ENCODE peak calls at places on chromosomes 2 and 18, in ten cellular contexts. One of them, this sample, is unnamed.
A peak's percentile ranks its signal among the peaks of the same experiment; 100 is the strongest.

GRCh38 chr18:1392865-1393734 is 488.4 kb downstream of the ADCYAP1 start:
- DNase-seq in GM23338: no peak
- DNase-seq in HCT116: no peak
- DNase-seq in fibroblast of lung: no peak
- DNase-seq in GM23248: no peak
- DNase-seq in PC-3: peak; percentile 80
- DNase-seq in K562: no peak
- DNase-seq in HepG2: peak; percentile 7
- DNase-seq in H1: no peak
- DNase-seq in mammary epithelial cell: no peak
- DNase-seq in this sample: no peak

GRCh38 chr2:105977212-105977611 is 216.9 kb downstream of the UXS1 start:
- DNase-seq in GM23338: no peak
- DNase-seq in HCT116: peak; percentile 77
- DNase-seq in fibroblast of lung: peak; percentile 67
- DNase-seq in GM23248: peak; percentile 63
- DNase-seq in PC-3: peak; percentile 92
- DNase-seq in K562: peak; percentile 6
- DNase-seq in HepG2: peak; percentile 33
- DNase-seq in H1: no peak
- DNase-seq in mammary epithelial cell: peak; percentile 90
- DNase-seq in this sample: peak; percentile 87

GRCh38 chr2:232203936-232204335 is 174.6 kb upstream of the ALPP start:
- DNase-seq in GM23338: no peak
- DNase-seq in HCT116: no peak
- DNase-seq in fibroblast of lung: no peak
- DNase-seq in GM23248: peak; percentile 14
- DNase-seq in PC-3: no peak
- DNase-seq in K562: no peak
- DNase-seq in HepG2: no peak
- DNase-seq in H1: no peak
- DNase-seq in mammary epithelial cell: peak; percentile 5
- DNase-seq in this sample: no peak

GRCh38 chr2:74333175-74333574 is 10.0 kb downstream of the SLC4A5 start:
- DNase-seq in GM23338: peak; percentile 77
- DNase-seq in HCT116: peak; percentile 19
- DNase-seq in fibroblast of lung: peak; percentile 36
- DNase-seq in GM23248: peak; percentile 67
- DNase-seq in PC-3: peak; percentile 46
- DNase-seq in K562: peak; percentile 63
- DNase-seq in HepG2: peak; percentile 63
- DNase-seq in H1: no peak
- DNase-seq in mammary epithelial cell: peak; percentile 38
- DNase-seq in this sample: no peak

GRCh38 chr2:237629739-237630138 is 2.4 kb downstream of the LRRFIP1 start:
- DNase-seq in GM23338: no peak
- DNase-seq in HCT116: no peak
- DNase-seq in fibroblast of lung: no peak
- DNase-seq in GM23248: peak; percentile 90
- DNase-seq in PC-3: peak; percentile 52
- DNase-seq in K562: no peak
- DNase-seq in HepG2: no peak
- DNase-seq in H1: no peak
- DNase-seq in mammary epithelial cell: peak; percentile 47
- DNase-seq in this sample: no peak

GRCh38 chr2:212052412-212053159 is 486.0 kb downstream of the ERBB4 start:
- DNase-seq in GM23338: no peak
- DNase-seq in HCT116: no peak
- DNase-seq in fibroblast of lung: peak; percentile 87
- DNase-seq in GM23248: no peak
- DNase-seq in PC-3: peak; percentile 43
- DNase-seq in K562: no peak
- DNase-seq in HepG2: no peak
- DNase-seq in H1: no peak
- DNase-seq in mammary epithelial cell: peak; percentile 45
- DNase-seq in this sample: no peak

GRCh38 chr18:13416208-13416607 is 197.6 kb downstream of the LDLRAD4 start:
- DNase-seq in GM23338: no peak
- DNase-seq in HCT116: no peak
- DNase-seq in fibroblast of lung: no peak
- DNase-seq in GM23248: no peak
- DNase-seq in PC-3: no peak
- DNase-seq in K562: no peak
- DNase-seq in HepG2: no peak
- DNase-seq in H1: no peak
- DNase-seq in mammary epithelial cell: no peak
- DNase-seq in this sample: no peak

GRCh38 chr2:154898269-154898668 is 199.8 kb downstream of the KCNJ3 start:
- DNase-seq in GM23338: no peak
- DNase-seq in HCT116: no peak
- DNase-seq in fibroblast of lung: no peak
- DNase-seq in GM23248: no peak
- DNase-seq in PC-3: no peak
- DNase-seq in K562: no peak
- DNase-seq in HepG2: no peak
- DNase-seq in H1: no peak
- DNase-seq in mammary epithelial cell: no peak
- DNase-seq in this sample: no peak

GRCh38 chr2:65845442-65846182 is 413.2 kb upstream of the SPRED2 start:
- DNase-seq in GM23338: no peak
- DNase-seq in HCT116: no peak
- DNase-seq in fibroblast of lung: no peak
- DNase-seq in GM23248: no peak
- DNase-seq in PC-3: no peak
- DNase-seq in K562: peak; percentile 23
- DNase-seq in HepG2: no peak
- DNase-seq in H1: no peak
- DNase-seq in mammary epithelial cell: no peak
- DNase-seq in this sample: no peak

GRCh38 chr18:79629606-79630005 is 50.0 kb upstream of the CTDP1 start:
- DNase-seq in GM23338: no peak
- DNase-seq in HCT116: no peak
- DNase-seq in fibroblast of lung: no peak
- DNase-seq in GM23248: no peak
- DNase-seq in PC-3: no peak
- DNase-seq in K562: no peak
- DNase-seq in HepG2: no peak
- DNase-seq in H1: no peak
- DNase-seq in mammary epithelial cell: no peak
- DNase-seq in this sample: no peak

GRCh38 chr2:115094441-115094840 is 652.0 kb downstream of the DPP10 start:
- DNase-seq in GM23338: no peak
- DNase-seq in HCT116: no peak
- DNase-seq in fibroblast of lung: no peak
- DNase-seq in GM23248: no peak
- DNase-seq in PC-3: no peak
- DNase-seq in K562: no peak
- DNase-seq in HepG2: no peak
- DNase-seq in H1: no peak
- DNase-seq in mammary epithelial cell: no peak
- DNase-seq in this sample: no peak

DNA sequence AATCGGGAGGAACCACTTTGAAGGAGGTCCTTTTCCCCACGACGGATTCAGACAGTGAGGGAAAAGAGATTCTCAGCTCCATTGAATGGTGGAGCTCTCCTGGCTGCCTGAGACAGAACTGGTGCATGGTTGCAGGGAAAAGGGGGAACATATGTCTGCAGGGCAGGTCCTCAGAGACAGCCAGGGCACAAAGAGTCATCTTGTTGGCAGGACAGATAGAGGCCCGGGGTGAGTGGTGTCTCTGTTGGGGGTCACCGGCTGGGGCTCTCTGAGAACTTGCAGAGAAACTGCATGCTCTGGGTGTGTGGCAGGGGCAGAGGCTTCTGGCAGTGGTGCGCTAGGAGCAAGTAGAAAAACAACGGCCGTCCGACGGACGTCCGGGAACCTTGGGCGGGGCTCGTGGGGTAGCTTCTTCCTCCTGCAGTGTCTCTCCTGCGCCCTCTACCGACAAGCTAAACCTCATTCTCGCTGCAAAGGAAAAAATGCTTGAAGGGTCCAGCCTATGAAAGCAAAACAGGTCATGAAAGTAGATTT is 94.3 kb downstream of the CDCA7 start:
- DNase-seq in GM23338: peak; percentile 98
- DNase-seq in HCT116: peak; percentile 85
- DNase-seq in fibroblast of lung: peak; percentile 85
- DNase-seq in GM23248: peak; percentile 91
- DNase-seq in PC-3: peak; percentile 95
- DNase-seq in K562: peak; percentile 91
- DNase-seq in HepG2: peak; percentile 87
- DNase-seq in H1: peak; percentile 73
- DNase-seq in mammary epithelial cell: peak; percentile 74
- DNase-seq in this sample: peak; percentile 87
- H2AFZ ChIP-seq in GM23338: peak overlapping the region; percentile 83
- H2AFZ ChIP-seq in HCT116: peak overlapping the region; percentile 98
- H2AFZ ChIP-seq in fibroblast of lung: peak overlapping the region; percentile 81
- H2AFZ ChIP-seq in GM23248: peak overlapping the region; percentile 93
- H2AFZ ChIP-seq in PC-3: peak overlapping the region; percentile 93
- H2AFZ ChIP-seq in K562: peak overlapping the region; percentile 95
- H2AFZ ChIP-seq in HepG2: peak overlapping the region; percentile 95
- H2AFZ ChIP-seq in H1: peak overlapping the region; percentile 98
- H2AFZ ChIP-seq in mammary epithelial cell: peak overlapping the region; percentile 96
- H2AFZ ChIP-seq in this sample: peak overlapping the region; percentile 84

DNA sequence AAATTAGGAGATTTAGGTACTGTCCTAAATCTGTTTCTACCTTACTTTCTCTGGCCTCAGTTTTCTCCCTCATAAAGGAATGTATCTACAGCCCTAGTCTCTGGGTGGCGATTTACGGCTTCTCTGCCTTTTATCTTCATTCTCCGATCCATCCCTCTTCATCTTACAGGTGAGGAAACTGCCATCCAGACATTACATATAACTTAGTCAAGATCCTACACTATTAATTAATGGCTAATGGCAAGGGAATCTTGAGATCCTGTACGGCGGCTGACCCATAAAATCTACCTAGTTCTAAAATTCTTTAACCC is 386 bp upstream of the YIPF4 start:
- DNase-seq in GM23338: no peak
- DNase-seq in HCT116: no peak
- DNase-seq in fibroblast of lung: no peak
- DNase-seq in GM23248: no peak
- DNase-seq in PC-3: no peak
- DNase-seq in K562: no peak
- DNase-seq in HepG2: no peak
- DNase-seq in H1: no peak
- DNase-seq in mammary epithelial cell: no peak
- DNase-seq in this sample: no peak
- TF ChIP-seq EZH2 in GM23338: no peak
- TF ChIP-seq EZH2 in HCT116: no peak
- TF ChIP-seq EZH2 in fibroblast of lung: no peak
- TF ChIP-seq EZH2 in GM23248: no peak
- TF ChIP-seq EZH2 in PC-3: no peak
- TF ChIP-seq EZH2 in K562: no peak
- TF ChIP-seq EZH2 in HepG2: no peak
- TF ChIP-seq EZH2 in H1: no peak
- TF ChIP-seq EZH2 in mammary epithelial cell: no peak
- TF ChIP-seq EZH2 in this sample: no peak

GRCh38 chr2:233267516-233268245 is 16.2 kb downstream of the ATG16L1 start:
- DNase-seq in GM23338: no peak
- DNase-seq in HCT116: no peak
- DNase-seq in fibroblast of lung: no peak
- DNase-seq in GM23248: no peak
- DNase-seq in PC-3: no peak
- DNase-seq in K562: no peak
- DNase-seq in HepG2: no peak
- DNase-seq in H1: no peak
- DNase-seq in mammary epithelial cell: no peak
- DNase-seq in this sample: no peak
- H3K27ac ChIP-seq in GM23338: no peak overlapping the region
- H3K27ac ChIP-seq in HCT116: no peak overlapping the region
- H3K27ac ChIP-seq in fibroblast of lung: no peak overlapping the region
- H3K27ac ChIP-seq in GM23248: no peak overlapping the region
- H3K27ac ChIP-seq in PC-3: no peak overlapping the region
- H3K27ac ChIP-seq in K562: no peak overlapping the region
- H3K27ac ChIP-seq in HepG2: no peak overlapping the region
- H3K27ac ChIP-seq in H1: no peak overlapping the region
- H3K27ac ChIP-seq in mammary epithelial cell: no peak overlapping the region
- H3K27ac ChIP-seq in this sample: no peak overlapping the region

DNA sequence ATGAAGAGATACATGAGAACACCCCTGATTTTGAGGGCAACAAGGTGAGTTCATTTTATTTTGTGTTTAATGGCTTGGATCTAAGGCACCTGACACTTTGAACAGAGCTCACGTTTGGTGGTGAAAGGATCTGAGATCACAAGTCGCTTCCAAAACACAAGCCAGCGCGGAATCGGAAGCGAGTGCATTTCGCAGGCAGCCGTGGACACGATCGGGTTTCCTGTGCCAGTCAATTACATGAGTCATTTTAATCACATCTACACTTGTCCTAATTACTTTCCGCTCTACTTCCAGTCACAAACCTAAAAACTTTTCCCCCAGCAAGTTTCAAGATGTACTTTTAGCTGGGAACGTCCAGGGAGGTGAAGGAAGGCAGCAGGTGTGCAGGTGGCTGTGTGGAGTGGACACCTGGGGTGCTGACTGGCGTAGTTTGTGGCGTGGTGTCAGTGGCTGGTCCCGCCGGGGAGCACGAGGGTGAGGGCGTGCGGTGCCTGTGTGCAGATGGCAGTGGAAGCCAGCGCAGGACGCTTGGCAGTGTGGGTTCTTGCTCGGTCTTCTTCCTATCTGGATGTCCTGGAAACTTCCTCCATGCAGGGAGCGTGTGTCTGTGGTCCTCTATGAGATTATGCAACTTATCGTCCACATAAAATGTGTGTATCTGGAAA is 75.6 kb downstream of the DCDC2C start:
- DNase-seq in GM23338: no peak
- DNase-seq in HCT116: no peak
- DNase-seq in fibroblast of lung: no peak
- DNase-seq in GM23248: no peak
- DNase-seq in PC-3: no peak
- DNase-seq in K562: no peak
- DNase-seq in HepG2: no peak
- DNase-seq in H1: no peak
- DNase-seq in mammary epithelial cell: no peak
- DNase-seq in this sample: no peak
- H2AFZ ChIP-seq in GM23338: no peak overlapping the region
- H2AFZ ChIP-seq in HCT116: no peak overlapping the region
- H2AFZ ChIP-seq in fibroblast of lung: no peak overlapping the region
- H2AFZ ChIP-seq in GM23248: no peak overlapping the region
- H2AFZ ChIP-seq in PC-3: peak overlapping the region; percentile 30
- H2AFZ ChIP-seq in K562: no peak overlapping the region
- H2AFZ ChIP-seq in HepG2: no peak overlapping the region
- H2AFZ ChIP-seq in H1: no peak overlapping the region
- H2AFZ ChIP-seq in mammary epithelial cell: no peak overlapping the region
- H2AFZ ChIP-seq in this sample: no peak overlapping the region

DNA sequence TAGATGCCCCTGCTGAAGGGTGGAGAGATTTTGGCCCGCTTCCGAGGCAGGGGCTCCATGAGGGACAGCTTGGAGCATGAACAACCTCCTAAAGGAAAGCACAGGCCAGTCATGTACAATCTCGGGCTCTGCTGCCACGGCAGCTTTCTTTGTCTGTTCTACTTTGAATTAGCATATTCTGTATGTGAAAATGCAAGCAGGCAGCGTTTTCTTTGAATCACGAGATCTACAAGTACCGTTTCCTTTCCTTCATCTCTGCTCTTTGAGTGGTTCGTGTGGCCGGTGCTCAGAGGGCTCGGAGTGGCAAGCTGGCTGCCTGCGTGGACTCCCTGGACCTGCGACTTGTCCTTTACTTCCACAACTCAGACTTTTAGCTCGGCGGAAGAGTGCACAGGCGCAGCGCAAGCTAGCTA is 6.8 kb downstream of the TWIST2 start:
- DNase-seq in GM23338: peak; percentile 16
- DNase-seq in HCT116: no peak
- DNase-seq in fibroblast of lung: no peak
- DNase-seq in GM23248: peak; percentile 67
- DNase-seq in PC-3: no peak
- DNase-seq in K562: no peak
- DNase-seq in HepG2: no peak
- DNase-seq in H1: no peak
- DNase-seq in mammary epithelial cell: no peak
- DNase-seq in this sample: no peak
- TF ChIP-seq EZH2 in GM23338: no peak
- TF ChIP-seq EZH2 in HCT116: no peak
- TF ChIP-seq EZH2 in fibroblast of lung: no peak
- TF ChIP-seq EZH2 in GM23248: no peak
- TF ChIP-seq EZH2 in PC-3: no peak
- TF ChIP-seq EZH2 in K562: no peak
- TF ChIP-seq EZH2 in HepG2: no peak
- TF ChIP-seq EZH2 in H1: no peak
- TF ChIP-seq EZH2 in mammary epithelial cell: no peak
- TF ChIP-seq EZH2 in this sample: no peak

This sample was measured in PC-9.